ENCODE peak calls at places on chromosomes 6 and 20, in nine cellular contexts. A is upper lobe of left lung; K is SW480; L is HepG2; C is GM12865; G is substantia nigra; N is CD4-positive, alpha-beta memory T cell; Z is Karpas-422; Y is fibroblast of the conjunctiva. R is an unnamed sample.

GRCh38 chr20:61482901-61483300 is 230.8 kb downstream of the CDH4 start:
- DNase-seq in A (no peak), Z (no peak), L (no peak), N (no peak), K (no peak), C (no peak), G (no peak), Y (no peak), R (no peak)

GRCh38 chr6:159899994-159900745 is 9.4 kb downstream of the MAS1 start:
- DNase-seq in C (no peak), N (no peak), Y (peak), Z (no peak), K (peak), G (no peak), A (no peak), L (no peak), R (no peak)

GRCh38 chr6:92132446-92132845 is 1286.9 kb downstream of the EPHA7 start:
- DNase-seq in N (no peak), L (no peak), Y (no peak), G (no peak), A (no peak), K (no peak), Z (no peak), C (no peak), R (no peak)

GRCh38 chr6:112806163-112806900 is 459.2 kb downstream of the RFPL4B start:
- DNase-seq in N (no peak), L (no peak), Y (no peak), K (no peak), A (no peak), Z (no peak), G (no peak), C (no peak), R (no peak)

GRCh38 chr20:58407201-58407873 is 18.3 kb downstream of the VAPB start:
- DNase-seq in L (no peak), C (no peak), Y (no peak), K (no peak), G (no peak), Z (peak), A (no peak), N (no peak), R (no peak)

GRCh38 chr6:135488023-135488422 is 9.5 kb downstream of the AHI1 start:
- DNase-seq in G (no peak), Y (no peak), C (no peak), L (no peak), K (no peak), A (no peak), N (no peak), Z (no peak), R (no peak)

GRCh38 chr20:20881808-20882207 is 169.4 kb upstream of the RALGAPA2 start:
- DNase-seq in K (no peak), L (no peak), G (no peak), N (no peak), Z (no peak), C (no peak), Y (no peak), A (no peak), R (no peak)

GRCh38 chr20:32114305-32114960 is 4.9 kb downstream of the TM9SF4 start:
- DNase-seq in L (no peak), K (no peak), G (no peak), Y (no peak), A (no peak), Z (no peak), N (no peak), C (no peak), R (no peak)

GRCh38 chr6:132931937-132932336 is 117.6 kb downstream of the RPS12 start:
- DNase-seq in L (no peak), K (peak), C (no peak), N (no peak), A (no peak), Z (no peak), Y (peak), G (no peak), R (no peak)

GRCh38 chr6:21595265-21595950 is 1.9 kb downstream of the SOX4 start:
- DNase-seq in Z (peak), K (peak), N (peak), A (peak), L (no peak), C (peak), Y (no peak), G (no peak), R (peak)

GRCh38 chr6:137297887-137298286 is 78.7 kb upstream of the IFNGR1 start:
- DNase-seq in Z (no peak), G (no peak), K (no peak), L (no peak), A (peak), N (no peak), Y (no peak), C (no peak), R (no peak)

GRCh38 chr6:170019259-170020040 is 268.0 kb downstream of the ERMARD start:
- DNase-seq in Y (peak), A (peak), K (no peak), L (no peak), N (no peak), C (no peak), Z (no peak), G (no peak), R (no peak)

GRCh38 chr6:143941852-143942627 is 66.0 kb downstream of the PLAGL1 start:
- DNase-seq in C (peak), K (peak), Z (peak), L (peak), Y (peak), G (no peak), A (peak), N (peak), R (peak)

GRCh38 chr6:26516481-26517427 is 16.7 kb downstream of the BTN1A1 start:
- DNase-seq in N (no peak), Z (no peak), C (no peak), L (peak), A (no peak), G (no peak), K (no peak), Y (no peak), R (no peak)

GRCh38 chr6:154872605-154873004 is 122.5 kb upstream of the TIAM2 start:
- DNase-seq in Y (no peak), G (no peak), A (no peak), K (no peak), Z (no peak), N (no peak), L (no peak), C (no peak), R (no peak)

GRCh38 chr6:28634758-28635546 is 109.3 kb downstream of the GPX5 start:
- DNase-seq in A (no peak), Z (no peak), C (no peak), G (no peak), K (no peak), N (no peak), L (peak), Y (peak), R (no peak)

GRCh38 chr6:41846666-41847237 is 48.4 kb downstream of the USP49 start:
- DNase-seq in K (peak), Y (peak), G (no peak), Z (peak), C (peak), A (peak), N (peak), L (peak), R (no peak)

GRCh38 chr20:48676795-48677447 is 150.9 kb downstream of the PREX1 start:
- DNase-seq in L (no peak), K (no peak), N (no peak), G (no peak), C (no peak), Y (no peak), A (no peak), Z (no peak), R (no peak)

GRCh38 chr6:169070506-169071176 is 183.0 kb downstream of the THBS2 start:
- DNase-seq in A (peak), L (peak), C (no peak), N (no peak), Y (peak), G (no peak), K (peak), Z (no peak), R (no peak)

GRCh38 chr20:16637814-16638213 is 64.6 kb upstream of the KIF16B start:
- DNase-seq in L (no peak), Y (no peak), G (no peak), Z (no peak), N (no peak), C (no peak), K (no peak), A (no peak), R (no peak)

GRCh38 chr6:41734666-41735426 is 562 bp downstream of the TFEB start:
- DNase-seq in Z (peak), K (peak), G (peak), Y (peak), C (peak), L (peak), A (peak), N (peak), R (peak)

R was measured in lower lobe of right lung.